ENCODE peak calls at places on chromosomes 11 and 22, in nine cellular contexts. One of them, this sample, is unnamed.

GRCh38 chr11:97657852-97658251 is 1268.0 kb downstream of the JRKL start:
- DNase-seq in uterus: no peak
- DNase-seq in endothelial cell: no peak
- DNase-seq in cardiac fibroblast: no peak
- DNase-seq in NB4: no peak
- DNase-seq in HCT116: no peak
- DNase-seq in IMR-90: no peak
- DNase-seq in AG04450: no peak
- DNase-seq in body of pancreas: no peak
- DNase-seq in this sample: no peak

GRCh38 chr11:29319231-29319630 is 697.6 kb downstream of the KCNA4 start:
- DNase-seq in cardiac fibroblast: peak
- DNase-seq in HCT116: no peak
- DNase-seq in AG04450: no peak
- DNase-seq in IMR-90: peak
- DNase-seq in uterus: no peak
- DNase-seq in NB4: no peak
- DNase-seq in endothelial cell: no peak
- DNase-seq in body of pancreas: no peak
- DNase-seq in this sample: no peak

GRCh38 chr11:62721994-62722393 is 5.3 kb downstream of the HNRNPUL2 start:
- DNase-seq in HCT116: no peak
- DNase-seq in IMR-90: peak
- DNase-seq in NB4: peak
- DNase-seq in cardiac fibroblast: peak
- DNase-seq in endothelial cell: no peak
- DNase-seq in body of pancreas: no peak
- DNase-seq in AG04450: no peak
- DNase-seq in uterus: no peak
- DNase-seq in this sample: no peak

GRCh38 chr11:78991681-78992080 is 417.0 kb upstream of the NARS2 start:
- DNase-seq in uterus: no peak
- DNase-seq in body of pancreas: no peak
- DNase-seq in IMR-90: no peak
- DNase-seq in HCT116: no peak
- DNase-seq in NB4: no peak
- DNase-seq in cardiac fibroblast: no peak
- DNase-seq in endothelial cell: no peak
- DNase-seq in AG04450: no peak
- DNase-seq in this sample: no peak

GRCh38 chr22:43811777-43812148 is 342 bp downstream of the EFCAB6 start:
- DNase-seq in uterus: no peak
- DNase-seq in AG04450: no peak
- DNase-seq in endothelial cell: no peak
- DNase-seq in NB4: peak
- DNase-seq in cardiac fibroblast: peak
- DNase-seq in body of pancreas: no peak
- DNase-seq in IMR-90: peak
- DNase-seq in HCT116: no peak
- DNase-seq in this sample: no peak

GRCh38 chr22:32080904-32081303 is 37.8 kb downstream of the SLC5A1 start:
- DNase-seq in AG04450: peak
- DNase-seq in body of pancreas: no peak
- DNase-seq in NB4: peak
- DNase-seq in endothelial cell: peak
- DNase-seq in IMR-90: peak
- DNase-seq in HCT116: peak
- DNase-seq in uterus: no peak
- DNase-seq in cardiac fibroblast: peak
- DNase-seq in this sample: peak

GRCh38 chr11:19511413-19512183 is 201.0 kb upstream of the NAV2 start:
- DNase-seq in endothelial cell: no peak
- DNase-seq in cardiac fibroblast: peak
- DNase-seq in HCT116: no peak
- DNase-seq in body of pancreas: no peak
- DNase-seq in NB4: peak
- DNase-seq in IMR-90: no peak
- DNase-seq in AG04450: no peak
- DNase-seq in uterus: peak
- DNase-seq in this sample: no peak

GRCh38 chr11:69301491-69302401 is 7.8 kb downstream of the MYEOV start:
- DNase-seq in AG04450: peak
- DNase-seq in endothelial cell: no peak
- DNase-seq in HCT116: peak
- DNase-seq in uterus: no peak
- DNase-seq in cardiac fibroblast: peak
- DNase-seq in NB4: peak
- DNase-seq in body of pancreas: peak
- DNase-seq in IMR-90: peak
- DNase-seq in this sample: no peak

GRCh38 chr22:44543781-44544181 is 45.7 kb upstream of the RTL6 start:
- DNase-seq in cardiac fibroblast: peak
- DNase-seq in uterus: no peak
- DNase-seq in IMR-90: no peak
- DNase-seq in NB4: no peak
- DNase-seq in HCT116: no peak
- DNase-seq in endothelial cell: no peak
- DNase-seq in body of pancreas: no peak
- DNase-seq in AG04450: no peak
- DNase-seq in this sample: no peak

GRCh38 chr11:57181678-57182305 is at the start of gene LRRC55:
- DNase-seq in NB4: no peak
- DNase-seq in endothelial cell: no peak
- DNase-seq in AG04450: no peak
- DNase-seq in cardiac fibroblast: no peak
- DNase-seq in HCT116: no peak
- DNase-seq in IMR-90: no peak
- DNase-seq in body of pancreas: no peak
- DNase-seq in uterus: no peak
- DNase-seq in this sample: no peak

GRCh38 chr22:46746620-46747019 is 8.6 kb upstream of the CERK start:
- DNase-seq in HCT116: no peak
- DNase-seq in endothelial cell: no peak
- DNase-seq in AG04450: no peak
- DNase-seq in uterus: no peak
- DNase-seq in cardiac fibroblast: no peak
- DNase-seq in body of pancreas: no peak
- DNase-seq in NB4: no peak
- DNase-seq in IMR-90: no peak
- DNase-seq in this sample: no peak

GRCh38 chr22:22545084-22545483 is 14.0 kb downstream of the PRAME start:
- DNase-seq in IMR-90: no peak
- DNase-seq in endothelial cell: no peak
- DNase-seq in HCT116: no peak
- DNase-seq in AG04450: no peak
- DNase-seq in cardiac fibroblast: no peak
- DNase-seq in body of pancreas: no peak
- DNase-seq in NB4: no peak
- DNase-seq in uterus: no peak
- DNase-seq in this sample: no peak

GRCh38 chr11:2257023-2257700 is 13.2 kb downstream of the ASCL2 start:
- DNase-seq in NB4: no peak
- DNase-seq in uterus: no peak
- DNase-seq in cardiac fibroblast: no peak
- DNase-seq in endothelial cell: no peak
- DNase-seq in HCT116: no peak
- DNase-seq in IMR-90: no peak
- DNase-seq in AG04450: no peak
- DNase-seq in body of pancreas: no peak
- DNase-seq in this sample: no peak

GRCh38 chr22:46691571-46691970 is 46.5 kb downstream of the CERK start:
- DNase-seq in HCT116: no peak
- DNase-seq in body of pancreas: no peak
- DNase-seq in NB4: no peak
- DNase-seq in AG04450: no peak
- DNase-seq in uterus: no peak
- DNase-seq in IMR-90: no peak
- DNase-seq in cardiac fibroblast: no peak
- DNase-seq in endothelial cell: no peak
- DNase-seq in this sample: no peak

GRCh38 chr11:113896156-113896879 is 8.3 kb upstream of the HTR3B start:
- DNase-seq in NB4: peak
- DNase-seq in AG04450: no peak
- DNase-seq in HCT116: peak
- DNase-seq in cardiac fibroblast: peak
- DNase-seq in endothelial cell: peak
- DNase-seq in uterus: peak
- DNase-seq in body of pancreas: peak
- DNase-seq in IMR-90: peak
- DNase-seq in this sample: peak

GRCh38 chr11:61025819-61026120 is 54.3 kb downstream of the CD6 start:
- DNase-seq in endothelial cell: no peak
- DNase-seq in HCT116: no peak
- DNase-seq in AG04450: no peak
- DNase-seq in IMR-90: no peak
- DNase-seq in NB4: no peak
- DNase-seq in uterus: no peak
- DNase-seq in cardiac fibroblast: no peak
- DNase-seq in body of pancreas: no peak
- DNase-seq in this sample: no peak

GRCh38 chr11:35853871-35854270 is 90.0 kb upstream of the LDLRAD3 start:
- DNase-seq in AG04450: no peak
- DNase-seq in uterus: no peak
- DNase-seq in endothelial cell: no peak
- DNase-seq in cardiac fibroblast: no peak
- DNase-seq in HCT116: no peak
- DNase-seq in IMR-90: no peak
- DNase-seq in body of pancreas: no peak
- DNase-seq in NB4: no peak
- DNase-seq in this sample: no peak
- TF ChIP-seq CTCF in AG04450: no peak
- TF ChIP-seq CTCF in uterus: no peak
- TF ChIP-seq CTCF in endothelial cell: no peak
- TF ChIP-seq CTCF in cardiac fibroblast: no peak
- TF ChIP-seq CTCF in HCT116: no peak
- TF ChIP-seq CTCF in IMR-90: no peak
- TF ChIP-seq CTCF in body of pancreas: no peak
- TF ChIP-seq CTCF in NB4: no peak
- TF ChIP-seq CTCF in this sample: no peak

GRCh38 chr11:93128574-93128973 is 69.2 kb downstream of the SLC36A4 start:
- DNase-seq in endothelial cell: no peak
- DNase-seq in NB4: no peak
- DNase-seq in cardiac fibroblast: no peak
- DNase-seq in AG04450: no peak
- DNase-seq in HCT116: no peak
- DNase-seq in body of pancreas: no peak
- DNase-seq in IMR-90: no peak
- DNase-seq in uterus: no peak
- DNase-seq in this sample: no peak

GRCh38 chr11:93133710-93134109 is 64.1 kb downstream of the SLC36A4 start:
- DNase-seq in AG04450: peak
- DNase-seq in IMR-90: peak
- DNase-seq in cardiac fibroblast: peak
- DNase-seq in body of pancreas: no peak
- DNase-seq in HCT116: no peak
- DNase-seq in NB4: no peak
- DNase-seq in uterus: no peak
- DNase-seq in endothelial cell: no peak
- DNase-seq in this sample: no peak

GRCh38 chr11:93131709-93132108 is 66.1 kb downstream of the SLC36A4 start:
- DNase-seq in endothelial cell: peak
- DNase-seq in IMR-90: no peak
- DNase-seq in cardiac fibroblast: peak
- DNase-seq in uterus: no peak
- DNase-seq in AG04450: no peak
- DNase-seq in HCT116: no peak
- DNase-seq in body of pancreas: no peak
- DNase-seq in NB4: peak
- DNase-seq in this sample: no peak
- TF ChIP-seq CTCF in endothelial cell: no peak
- TF ChIP-seq CTCF in IMR-90: peak
- TF ChIP-seq CTCF in cardiac fibroblast: no peak
- TF ChIP-seq CTCF in uterus: no peak
- TF ChIP-seq CTCF in AG04450: no peak
- TF ChIP-seq CTCF in HCT116: peak
- TF ChIP-seq CTCF in body of pancreas: no peak
- TF ChIP-seq CTCF in NB4: peak
- TF ChIP-seq CTCF in this sample: peak

GRCh38 chr11:43418197-43418596 is 59.5 kb downstream of the TTC17 start:
- DNase-seq in endothelial cell: no peak
- DNase-seq in uterus: no peak
- DNase-seq in AG04450: no peak
- DNase-seq in IMR-90: no peak
- DNase-seq in HCT116: no peak
- DNase-seq in NB4: no peak
- DNase-seq in cardiac fibroblast: no peak
- DNase-seq in body of pancreas: no peak
- DNase-seq in this sample: no peak

DNA sequence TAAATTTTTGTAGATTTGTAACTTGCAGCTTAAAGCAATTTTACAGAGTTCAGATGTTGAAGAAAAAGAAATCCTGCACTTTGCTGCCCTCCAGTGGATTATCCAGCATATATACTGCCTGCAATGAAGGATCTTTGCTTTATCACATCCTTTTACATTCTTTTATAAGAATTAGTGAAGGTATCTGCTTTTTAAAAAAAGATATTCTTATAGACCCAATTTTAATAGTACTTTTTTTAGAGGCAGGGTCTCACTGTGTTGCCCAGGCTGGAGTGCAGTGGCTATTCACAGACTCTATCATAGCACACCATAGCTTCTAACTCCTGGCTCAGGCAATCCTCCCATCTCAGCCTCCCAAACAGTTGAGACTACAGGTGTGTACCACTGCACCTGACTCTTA is 60.7 kb downstream of the TTC17 start:
- DNase-seq in endothelial cell: peak
- DNase-seq in uterus: no peak
- DNase-seq in body of pancreas: peak
- DNase-seq in AG04450: no peak
- DNase-seq in HCT116: peak
- DNase-seq in cardiac fibroblast: peak
- DNase-seq in IMR-90: peak
- DNase-seq in NB4: peak
- DNase-seq in this sample: peak
- TF ChIP-seq CTCF in endothelial cell: peak
- TF ChIP-seq CTCF in uterus: no peak
- TF ChIP-seq CTCF in body of pancreas: peak
- TF ChIP-seq CTCF in AG04450: peak
- TF ChIP-seq CTCF in HCT116: peak
- TF ChIP-seq CTCF in cardiac fibroblast: peak
- TF ChIP-seq CTCF in IMR-90: peak
- TF ChIP-seq CTCF in NB4: peak
- TF ChIP-seq CTCF in this sample: peak

DNA sequence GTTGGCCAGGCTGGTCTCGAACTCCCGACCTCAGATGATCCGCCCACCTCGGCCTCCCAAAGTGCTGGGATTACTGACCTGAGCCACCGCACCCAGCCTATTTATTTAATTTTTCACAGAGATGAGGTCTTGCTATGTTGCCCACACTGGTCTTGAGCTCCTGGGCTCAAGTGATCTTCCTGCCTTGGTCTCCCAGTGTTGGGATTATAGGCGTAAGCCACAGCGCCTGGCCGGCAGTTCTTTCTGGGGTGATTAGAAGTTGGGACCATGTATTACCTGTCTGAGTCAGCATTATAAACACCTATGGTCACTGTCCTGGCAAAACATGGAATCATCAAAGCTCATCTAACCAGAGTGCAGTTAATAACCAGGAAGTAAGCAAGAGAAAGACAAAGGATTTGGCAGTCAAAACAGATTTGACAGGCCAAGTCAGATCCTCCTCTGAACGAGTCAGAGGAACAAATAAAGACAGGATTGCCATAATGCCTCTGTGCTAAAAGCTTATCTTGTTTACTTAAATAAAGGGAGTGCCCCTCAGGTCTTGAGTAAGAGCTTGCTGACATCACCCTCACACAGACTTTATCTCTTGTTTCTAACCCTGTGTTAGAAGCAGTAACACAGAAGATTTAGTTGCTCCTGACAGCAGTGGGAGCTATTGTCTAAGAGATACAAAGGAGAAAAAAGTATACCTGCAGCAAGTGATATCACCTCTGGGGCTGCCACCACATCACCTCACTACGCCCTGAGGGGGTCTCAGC is 3.7 kb downstream of the SERPIND1 start:
- DNase-seq in cardiac fibroblast: peak
- DNase-seq in AG04450: peak
- DNase-seq in HCT116: peak
- DNase-seq in endothelial cell: no peak
- DNase-seq in body of pancreas: no peak
- DNase-seq in IMR-90: peak
- DNase-seq in uterus: peak
- DNase-seq in NB4: peak
- DNase-seq in this sample: no peak
- TF ChIP-seq CTCF in cardiac fibroblast: no peak
- TF ChIP-seq CTCF in AG04450: peak
- TF ChIP-seq CTCF in HCT116: no peak
- TF ChIP-seq CTCF in endothelial cell: no peak
- TF ChIP-seq CTCF in body of pancreas: no peak
- TF ChIP-seq CTCF in IMR-90: peak
- TF ChIP-seq CTCF in uterus: no peak
- TF ChIP-seq CTCF in NB4: no peak
- TF ChIP-seq CTCF in this sample: no peak